ENCODE peak calls at places on chromosomes 1 and 21, in four cellular contexts. I is GM23338, X is fibroblast of lung, T is IMR-90. L is an unnamed sample.

GRCh38 chr1:118077331-118078055 is 107.5 kb downstream of the SPAG17 start:
- DNase-seq in I (peak; percentile 73), X (peak; percentile 64), T (peak; percentile 44), L (peak; percentile 43)

GRCh38 chr1:92310185-92310597 is 11.3 kb downstream of the RPAP2 start:
- DNase-seq in I (peak; percentile 42), T (peak; percentile 50), X (peak; percentile 54), L (no peak)

GRCh38 chr1:182080040-182080439 is 18.5 kb upstream of the ZNF648 start:
- DNase-seq in X (no peak), I (no peak), T (no peak), L (peak; percentile 46)

GRCh38 chr21:31781737-31782136 is 49.8 kb upstream of the SCAF4 start:
- DNase-seq in X (peak; percentile 62), T (peak; percentile 53), I (no peak), L (peak; percentile 64)

GRCh38 chr1:53728196-53728595 is 10.8 kb downstream of the GLIS1 start:
- DNase-seq in X (no peak), T (no peak), I (no peak), L (no peak)

GRCh38 chr1:87951852-87952251 is 623.2 kb downstream of the LMO4 start:
- DNase-seq in I (no peak), X (no peak), T (peak; percentile 47), L (peak; percentile 48)

GRCh38 chr21:32524010-32524719 is 61.2 kb downstream of the TCP10L start:
- DNase-seq in I (no peak), X (peak; percentile 81), T (peak; percentile 83), L (peak; percentile 93)

GRCh38 chr1:44655609-44656008 is 18.7 kb downstream of the TMEM53 start:
- DNase-seq in X (no peak), I (peak; percentile 76), T (no peak), L (peak; percentile 88)

GRCh38 chr1:32818804-32819541 is 1.5 kb downstream of the S100PBP start:
- DNase-seq in I (no peak), X (no peak), T (no peak), L (no peak)

GRCh38 chr1:230866171-230866811 is 2.0 kb downstream of the C1orf198 start:
- DNase-seq in T (no peak), X (no peak), I (no peak), L (no peak)

GRCh38 chr1:199029401-199029800 is 390.6 kb downstream of the PTPRC start:
- DNase-seq in I (no peak), X (no peak), T (peak; percentile 77), L (no peak)

GRCh38 chr1:34858901-34859441 is 578 bp downstream of the SMIM12 start:
- DNase-seq in T (peak; percentile 28), X (peak; percentile 45), I (no peak), L (peak; percentile 93)

GRCh38 chr1:56285554-56286402 is 293.6 kb downstream of the PLPP3 start:
- DNase-seq in X (no peak), I (no peak), T (no peak), L (no peak)

GRCh38 chr1:93648656-93649055 is 33.0 kb downstream of the BCAR3 start:
- DNase-seq in I (no peak), X (no peak), T (no peak), L (no peak)
- H4K20me1 ChIP-seq in I (no peaks in the 10 kb centered on the region), X (no peaks in the 10 kb centered on the region), T (peaks cover 41% of the 10 kb centered on the region), L (no peaks in the 10 kb centered on the region)

GRCh38 chr1:1300352-1300739 is 7.4 kb downstream of the ACAP3 start:
- DNase-seq in I (no peak), X (no peak), T (no peak), L (no peak)
- TF ChIP-seq CTCF in I (no peak), X (no peak), T (no peak), L (no peak)

GRCh38 chr1:74748962-74749361 is 16.0 kb downstream of the TYW3 start:
- DNase-seq in T (no peak), I (no peak), X (no peak), L (no peak)
- H3K27ac ChIP-seq in T (no peak overlapping the region), I (no peak overlapping the region), X (no peak overlapping the region), L (no peak overlapping the region)

DNA sequence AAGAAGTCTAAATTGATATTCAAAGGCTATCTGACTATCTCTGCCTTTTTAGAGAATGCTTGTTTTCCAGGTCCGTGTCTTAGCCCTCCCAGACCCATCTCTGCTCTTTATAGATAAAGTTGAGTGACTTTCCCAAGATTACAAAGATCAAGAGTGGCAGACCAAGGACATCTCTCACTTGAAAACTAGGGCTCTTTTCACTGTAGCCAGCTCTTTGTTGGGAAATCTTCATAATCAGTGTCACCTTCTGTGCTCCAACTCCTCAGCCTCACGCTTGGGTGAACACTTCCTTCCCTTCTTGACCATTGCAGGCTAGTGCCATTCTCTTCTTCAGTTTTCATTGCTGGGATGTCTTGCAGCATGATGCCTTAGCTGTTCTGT is 211.2 kb downstream of the PBX1 start:
- DNase-seq in T (no peak), I (no peak), X (no peak), L (no peak)
- H4K20me1 ChIP-seq in T (no peaks in the 10 kb centered on the region), I (no peaks in the 10 kb centered on the region), X (no peaks in the 10 kb centered on the region), L (no peaks in the 10 kb centered on the region)

DNA sequence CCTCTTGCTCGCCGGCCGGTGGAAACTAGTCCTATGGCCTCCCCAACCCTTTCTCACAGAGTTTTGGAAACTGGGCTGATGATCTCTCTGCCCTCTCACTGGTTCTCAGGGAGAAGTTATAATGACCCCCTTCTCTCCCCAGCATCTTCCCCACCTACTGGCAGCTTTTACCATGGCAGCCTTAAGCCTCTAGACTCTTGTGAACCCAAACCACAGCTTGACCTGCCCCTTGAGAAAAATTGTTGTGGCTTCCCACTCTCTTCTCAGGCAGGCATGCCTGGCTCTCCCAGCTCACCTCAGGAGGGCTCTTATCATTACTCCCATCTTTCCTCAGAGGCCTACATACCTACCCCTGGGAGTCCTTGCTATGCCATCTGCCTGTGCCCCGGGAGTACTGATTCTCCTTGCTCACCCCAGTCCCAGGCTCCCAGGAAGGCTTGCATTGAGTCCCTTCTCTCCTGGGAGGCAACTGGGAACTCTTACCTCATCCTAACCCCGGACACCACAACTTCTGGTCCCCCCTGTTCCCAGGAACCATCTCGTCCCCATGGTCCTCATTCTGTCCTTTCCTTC is 1.6 kb downstream of the NSUN4 start:
- DNase-seq in I (peak; percentile 51), X (peak; percentile 33), T (peak; percentile 55), L (no peak)
- TF ChIP-seq CTCF in I (peak; percentile 41), X (peak; percentile 27), T (peak; percentile 37), L (peak; percentile 51)

L was measured in osteoblast.